ENCODE peak calls at places on chromosomes 1 and 21, in four cellular contexts. One of them, this sample, is unnamed.

GRCh38 chr1:6996371-6996770 is 211.1 kb downstream of the CAMTA1 start:
- DNase-seq in K562: no peak
- DNase-seq in AG04449: no peak
- DNase-seq in T-helper 2 cell: no peak
- DNase-seq in this sample: no peak

GRCh38 chr1:12501661-12502060 is 116.3 kb downstream of the DHRS3 start:
- DNase-seq in T-helper 2 cell: no peak
- DNase-seq in K562: no peak
- DNase-seq in AG04449: no peak
- DNase-seq in this sample: no peak

GRCh38 chr1:109399326-109399957 is 1.7 kb upstream of the SORT1 start:
- DNase-seq in T-helper 2 cell: no peak
- DNase-seq in K562: peak; percentile 54
- DNase-seq in AG04449: no peak
- DNase-seq in this sample: no peak

GRCh38 chr1:55285849-55286248 is 70.7 kb upstream of the USP24 start:
- DNase-seq in T-helper 2 cell: no peak
- DNase-seq in K562: no peak
- DNase-seq in AG04449: no peak
- DNase-seq in this sample: no peak

GRCh38 chr21:15250384-15250783 is 185.6 kb upstream of the NRIP1 start:
- DNase-seq in T-helper 2 cell: no peak
- DNase-seq in K562: no peak
- DNase-seq in AG04449: no peak
- DNase-seq in this sample: no peak

GRCh38 chr1:84756455-84757082 is 66.3 kb upstream of the SSX2IP start:
- DNase-seq in AG04449: no peak
- DNase-seq in T-helper 2 cell: no peak
- DNase-seq in K562: no peak
- DNase-seq in this sample: no peak

GRCh38 chr1:168116327-168116799 is 20.4 kb downstream of the GPR161 start:
- DNase-seq in K562: no peak
- DNase-seq in AG04449: no peak
- DNase-seq in T-helper 2 cell: no peak
- DNase-seq in this sample: no peak

GRCh38 chr1:54558434-54559030 is 10.5 kb downstream of the ACOT11 start:
- DNase-seq in K562: no peak
- DNase-seq in T-helper 2 cell: no peak
- DNase-seq in AG04449: no peak
- DNase-seq in this sample: no peak

GRCh38 chr1:177170756-177171535 is at the start of gene BRINP2:
- DNase-seq in K562: peak; percentile 8
- DNase-seq in T-helper 2 cell: no peak
- DNase-seq in AG04449: no peak
- DNase-seq in this sample: no peak

GRCh38 chr1:27993241-27993640 is 33.5 kb downstream of the XKR8 start:
- DNase-seq in T-helper 2 cell: no peak
- DNase-seq in K562: no peak
- DNase-seq in AG04449: no peak
- DNase-seq in this sample: no peak

GRCh38 chr1:99811075-99811474 is 39.1 kb upstream of the AGL start:
- DNase-seq in K562: no peak
- DNase-seq in AG04449: no peak
- DNase-seq in T-helper 2 cell: no peak
- DNase-seq in this sample: no peak

GRCh38 chr1:27365372-27366112 is 1.2 kb downstream of the MAP3K6 start:
- DNase-seq in AG04449: peak; percentile 42
- DNase-seq in T-helper 2 cell: peak; percentile 70
- DNase-seq in K562: peak; percentile 97
- DNase-seq in this sample: peak; percentile 64